ENCODE peak calls at places on chromosome 18, in six cellular contexts. E is H1, C is H9, N is mesendoderm, U is mesenchymal stem cell, X is neuronal stem cell. W is an unnamed sample.

GRCh38 chr18:21980744-21981143 is 188.6 kb upstream of the GATA6 start:
- DNase-seq in E (no peak), C (no peak), N (peak), U (peak), X (no peak), W (no peak)

GRCh38 chr18:59846814-59847490 is 52.8 kb upstream of the PMAIP1 start:
- DNase-seq in E (no peak), C (peak), N (peak), U (peak), X (no peak), W (peak)

GRCh38 chr18:55731594-55732042 is 143.6 kb upstream of the TCF4 start:
- DNase-seq in E (no peak), C (no peak), N (no peak), U (no peak), X (no peak), W (peak)

GRCh38 chr18:12749136-12749535 is 46.3 kb downstream of the PSMG2 start:
- DNase-seq in E (no peak), C (no peak), N (no peak), U (no peak), X (no peak), W (no peak)

GRCh38 chr18:62505669-62506494 is 16.9 kb upstream of the ZCCHC2 start:
- DNase-seq in E (no peak), C (no peak), N (no peak), U (peak), X (no peak), W (no peak)

GRCh38 chr18:45255142-45255890 is 360.0 kb upstream of the SLC14A2 start:
- DNase-seq in E (no peak), C (no peak), N (peak), U (peak), X (no peak), W (peak)

GRCh38 chr18:47970664-47971523 is 40.4 kb upstream of the SMAD2 start:
- DNase-seq in E (no peak), C (no peak), N (peak), U (no peak), X (no peak), W (no peak)

GRCh38 chr18:51668101-51668500 is 470.6 kb upstream of the MEX3C start:
- DNase-seq in E (peak), C (peak), N (peak), U (peak), X (peak), W (peak)

GRCh38 chr18:38751897-38752296 is 1186.3 kb upstream of the CELF4 start:
- DNase-seq in E (no peak), C (no peak), N (no peak), U (peak), X (no peak), W (no peak)

GRCh38 chr18:55912071-55912470 is 324.1 kb upstream of the TCF4 start:
- DNase-seq in E (no peak), C (no peak), N (no peak), U (no peak), X (no peak), W (no peak)

GRCh38 chr18:64119916-64120315 is 29.0 kb downstream of the LINC00305 start:
- DNase-seq in E (no peak), C (no peak), N (no peak), U (no peak), X (no peak), W (no peak)

GRCh38 chr18:13464432-13465125 is 246.0 kb downstream of the LDLRAD4 start:
- DNase-seq in E (no peak), C (no peak), N (no peak), U (no peak), X (no peak), W (no peak)

GRCh38 chr18:45951021-45951714 is 16.0 kb downstream of the EPG5 start:
- DNase-seq in E (no peak), C (no peak), N (peak), U (peak), X (no peak), W (peak)

GRCh38 chr18:63963610-63964256 is 6.1 kb upstream of the SERPINB8 start:
- DNase-seq in E (no peak), C (peak), N (peak), U (peak), X (no peak), W (peak)

GRCh38 chr18:22525313-22525712 is 107.6 kb upstream of the CTAGE1 start:
- DNase-seq in E (no peak), C (no peak), N (no peak), U (no peak), X (no peak), W (peak)

GRCh38 chr18:33751613-33752221 is 173.7 kb downstream of the ASXL3 start:
- DNase-seq in E (no peak), C (no peak), N (peak), U (peak), X (no peak), W (peak)

GRCh38 chr18:12377556-12378553 is 828 bp upstream of the AFG3L2 start:
- DNase-seq in E (no peak), C (no peak), N (peak), U (no peak), X (no peak), W (no peak)

DNA sequence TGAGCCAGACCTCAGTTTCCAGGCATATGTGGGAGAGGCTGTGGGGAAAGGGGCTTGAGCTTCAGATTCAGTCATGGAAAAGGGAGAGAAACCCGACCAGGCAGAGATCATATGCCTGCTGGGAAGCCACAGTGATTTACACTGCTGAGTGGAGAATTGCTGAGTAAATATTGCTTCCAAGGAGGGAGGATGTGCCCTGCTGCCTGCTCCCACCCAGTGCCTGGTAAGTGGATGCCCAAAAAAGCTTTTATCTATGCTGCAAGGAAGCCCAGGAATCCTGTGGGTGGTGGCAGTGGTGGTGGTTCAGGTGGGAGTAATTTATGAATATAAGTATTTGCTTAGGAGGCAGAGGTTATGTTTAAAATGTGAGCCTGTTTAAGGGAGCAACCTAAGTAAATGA is 39.5 kb downstream of the INO80C start:
- DNase-seq in E (no peak), C (no peak), N (no peak), U (peak), X (no peak), W (no peak)
- H2BK120ac ChIP-seq in E (no peak), C (no peak), N (no peak), U (no peak), X (no peak), W (peak)

GRCh38 chr18:3604626-3605408 is 154.8 kb downstream of the TGIF1 start:
- DNase-seq in E (no peak), C (no peak), N (peak), U (peak), X (no peak), W (peak)

GRCh38 chr18:3610188-3610708 is 160.3 kb downstream of the TGIF1 start:
- DNase-seq in E (no peak), C (no peak), N (peak), U (no peak), X (no peak), W (no peak)

GRCh38 chr18:3605562-3606443 is 155.8 kb downstream of the TGIF1 start:
- DNase-seq in E (no peak), C (no peak), N (peak), U (peak), X (no peak), W (peak)

GRCh38 chr18:3608488-3608887 is 158.5 kb downstream of the TGIF1 start:
- DNase-seq in E (no peak), C (no peak), N (no peak), U (no peak), X (no peak), W (no peak)

GRCh38 chr18:3607309-3608098 is 157.5 kb downstream of the TGIF1 start:
- DNase-seq in E (no peak), C (no peak), N (no peak), U (no peak), X (no peak), W (no peak)
- H2BK120ac ChIP-seq in E (peak), C (no peak), N (peak), U (peak), X (no peak), W (peak)

GRCh38 chr18:40760251-40760650 is 1194.8 kb upstream of the PIK3C3 start:
- DNase-seq in E (no peak), C (no peak), N (no peak), U (no peak), X (no peak), W (no peak)
- H2BK120ac ChIP-seq in E (no peak), C (no peak), N (no peak), U (no peak), X (no peak), W (no peak)

DNA sequence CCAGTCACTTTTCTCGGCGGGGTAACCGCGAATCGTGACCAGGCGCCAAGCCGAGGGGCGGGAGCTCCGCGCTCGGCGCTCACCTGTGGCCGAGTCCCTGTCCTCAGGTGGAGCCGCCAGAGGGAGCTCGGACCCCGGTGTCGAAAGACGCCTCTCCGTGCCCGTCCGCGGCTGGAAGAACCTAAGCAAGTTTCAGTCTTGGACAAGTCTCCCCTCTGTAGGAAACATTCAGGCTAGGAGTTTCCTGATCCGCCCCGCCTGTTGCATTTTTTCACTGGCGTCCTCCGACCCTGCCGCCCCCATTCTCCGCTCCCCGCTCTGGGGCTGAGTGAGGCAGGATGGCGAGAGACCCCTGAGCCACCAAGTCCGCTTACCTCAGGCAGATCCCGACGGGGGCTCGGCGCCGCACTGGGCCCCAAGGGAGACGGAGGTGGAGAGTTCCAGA is 511 bp downstream of the DSEL start:
- DNase-seq in E (peak), C (peak), N (peak), U (peak), X (peak), W (peak)
- H2BK120ac ChIP-seq in E (no peak), C (no peak), N (no peak), U (peak), X (no peak), W (peak)

DNA sequence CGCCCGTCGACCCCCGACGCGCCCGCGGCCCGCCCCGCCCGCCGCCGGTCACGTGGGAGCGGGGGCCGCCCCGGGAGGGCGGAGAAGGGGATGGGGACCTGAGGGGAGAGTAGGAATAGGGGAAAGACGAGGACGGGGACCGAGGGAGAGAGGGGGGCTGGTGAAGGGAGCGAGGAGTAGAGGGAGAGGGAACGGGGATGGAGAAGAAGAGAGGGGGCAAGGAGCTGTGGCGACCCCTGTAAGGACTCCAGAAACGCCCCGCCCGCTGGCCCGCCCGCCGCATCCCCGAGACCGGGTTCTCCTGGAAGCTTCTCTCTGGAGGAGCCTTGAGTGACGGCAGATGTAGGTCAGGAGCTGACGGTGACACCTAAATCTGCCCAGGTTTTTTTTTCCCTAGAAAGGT is 615 bp downstream of the ADNP2 start:
- DNase-seq in E (peak), C (peak), N (peak), U (peak), X (peak), W (peak)
- H2BK120ac ChIP-seq in E (no peak), C (no peak), N (no peak), U (peak), X (no peak), W (no peak)

DNA sequence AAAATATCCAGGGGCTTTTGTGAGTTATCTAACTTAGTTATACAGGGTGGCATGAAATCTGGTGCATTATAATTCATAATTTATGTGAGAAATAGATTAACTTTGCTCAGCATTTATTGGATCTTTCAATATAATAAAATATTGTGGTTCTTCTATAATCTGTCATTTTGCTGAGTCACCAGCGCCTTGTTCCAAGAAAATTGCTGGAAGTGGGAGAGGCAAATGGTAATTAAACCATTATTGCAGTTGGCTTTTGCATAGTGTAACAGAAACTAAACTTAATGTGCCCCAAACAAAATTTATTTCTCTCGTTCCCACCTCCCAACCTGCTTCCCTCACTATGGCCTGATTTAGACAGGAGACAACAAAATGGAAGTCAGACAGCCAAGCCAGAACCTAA is 146.3 kb downstream of the GALR1 start:
- DNase-seq in E (no peak), C (no peak), N (no peak), U (no peak), X (no peak), W (no peak)
- H2BK120ac ChIP-seq in E (no peak), C (no peak), N (no peak), U (no peak), X (no peak), W (no peak)

GRCh38 chr18:3281456-3282400 is 19.8 kb downstream of the MYL12B start:
- DNase-seq in E (no peak), C (no peak), N (peak), U (peak), X (peak), W (peak)
- H2BK120ac ChIP-seq in E (no peak), C (no peak), N (no peak), U (no peak), X (no peak), W (peak)

DNA sequence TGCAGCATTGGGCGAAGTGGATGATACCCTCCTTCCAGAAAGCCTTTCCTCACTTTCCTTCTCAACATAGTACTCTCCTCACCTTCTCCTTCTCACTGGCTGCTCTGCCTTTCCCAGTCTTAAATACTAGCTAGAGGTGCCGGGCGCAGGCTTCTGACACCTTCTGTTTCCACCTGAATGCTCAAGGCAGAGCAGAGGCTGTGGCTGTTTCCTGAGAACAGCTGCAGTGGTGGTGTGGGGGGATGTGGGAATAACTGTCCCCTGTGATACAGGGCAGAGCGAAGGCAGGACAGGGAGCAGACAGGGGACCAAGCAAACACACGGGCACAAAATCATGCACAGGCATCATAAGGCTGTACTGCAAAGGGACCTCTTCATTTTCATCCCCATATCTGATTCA is 303.1 kb downstream of the SS18 start:
- DNase-seq in E (no peak), C (no peak), N (no peak), U (no peak), X (no peak), W (no peak)
- H2BK120ac ChIP-seq in E (no peak), C (no peak), N (no peak), U (no peak), X (no peak), W (peak)

W was measured in IMR-90.